ENCODE peak calls at places on chromosomes 16 and 17, in six cellular contexts. One of them, this sample, is unnamed.

GRCh38 chr17:66675991-66676371 is 158.9 kb upstream of the CACNG5 start:
- DNase-seq in H9: no peak
- DNase-seq in Peyer's patch: no peak
- DNase-seq in sigmoid colon: peak; percentile 67
- DNase-seq in SJSA1: no peak
- DNase-seq in mucosa of descending colon: no peak
- DNase-seq in this sample: no peak

GRCh38 chr17:67376509-67376891 is 581 bp upstream of the PITPNC1 start:
- DNase-seq in H9: no peak
- DNase-seq in SJSA1: no peak
- DNase-seq in Peyer's patch: peak; percentile 54
- DNase-seq in sigmoid colon: peak; percentile 68
- DNase-seq in mucosa of descending colon: no peak
- DNase-seq in this sample: no peak

GRCh38 chr17:30278032-30278431 is 13.7 kb downstream of the BLMH start:
- DNase-seq in Peyer's patch: no peak
- DNase-seq in mucosa of descending colon: no peak
- DNase-seq in sigmoid colon: no peak
- DNase-seq in H9: no peak
- DNase-seq in SJSA1: no peak
- DNase-seq in this sample: no peak

GRCh38 chr17:10130263-10130662 is 68.1 kb downstream of the GAS7 start:
- DNase-seq in sigmoid colon: no peak
- DNase-seq in Peyer's patch: no peak
- DNase-seq in SJSA1: no peak
- DNase-seq in H9: no peak
- DNase-seq in mucosa of descending colon: no peak
- DNase-seq in this sample: no peak

GRCh38 chr17:6098466-6099180 is 28.4 kb downstream of the WSCD1 start:
- DNase-seq in mucosa of descending colon: peak; percentile 21
- DNase-seq in SJSA1: no peak
- DNase-seq in H9: peak; percentile 63
- DNase-seq in Peyer's patch: no peak
- DNase-seq in sigmoid colon: peak; percentile 60
- DNase-seq in this sample: no peak

GRCh38 chr17:77846531-77847085 is 111.9 kb upstream of the TNRC6C start:
- DNase-seq in SJSA1: no peak
- DNase-seq in sigmoid colon: no peak
- DNase-seq in mucosa of descending colon: peak; percentile 26
- DNase-seq in H9: no peak
- DNase-seq in Peyer's patch: no peak
- DNase-seq in this sample: peak; percentile 46

GRCh38 chr16:47043970-47044684 is 70.7 kb upstream of the DNAJA2 start:
- DNase-seq in Peyer's patch: no peak
- DNase-seq in mucosa of descending colon: no peak
- DNase-seq in H9: no peak
- DNase-seq in sigmoid colon: no peak
- DNase-seq in SJSA1: no peak
- DNase-seq in this sample: no peak

GRCh38 chr16:87201052-87201451 is 116.1 kb downstream of the C16orf95 start:
- DNase-seq in SJSA1: peak; percentile 94
- DNase-seq in Peyer's patch: no peak
- DNase-seq in mucosa of descending colon: no peak
- DNase-seq in H9: no peak
- DNase-seq in sigmoid colon: peak; percentile 89
- DNase-seq in this sample: peak; percentile 83

GRCh38 chr16:12094537-12095265 is 118.2 kb downstream of the SNX29 start:
- DNase-seq in H9: no peak
- DNase-seq in Peyer's patch: peak; percentile 31
- DNase-seq in SJSA1: no peak
- DNase-seq in sigmoid colon: no peak
- DNase-seq in mucosa of descending colon: no peak
- DNase-seq in this sample: no peak

GRCh38 chr17:4232168-4232813 is 31.5 kb downstream of the ANKFY1 start:
- DNase-seq in SJSA1: no peak
- DNase-seq in H9: no peak
- DNase-seq in Peyer's patch: no peak
- DNase-seq in sigmoid colon: no peak
- DNase-seq in mucosa of descending colon: no peak
- DNase-seq in this sample: no peak

GRCh38 chr17:55762086-55762858 is 11.4 kb downstream of the PCTP start:
- DNase-seq in sigmoid colon: no peak
- DNase-seq in H9: no peak
- DNase-seq in mucosa of descending colon: no peak
- DNase-seq in SJSA1: no peak
- DNase-seq in Peyer's patch: no peak
- DNase-seq in this sample: no peak

GRCh38 chr16:83689385-83689831 is 118.4 kb upstream of the HSBP1 start:
- DNase-seq in Peyer's patch: no peak
- DNase-seq in H9: no peak
- DNase-seq in sigmoid colon: no peak
- DNase-seq in SJSA1: no peak
- DNase-seq in mucosa of descending colon: no peak
- DNase-seq in this sample: no peak

GRCh38 chr16:50296807-50297206 is 30.5 kb downstream of the ADCY7 start:
- DNase-seq in sigmoid colon: peak; percentile 32
- DNase-seq in SJSA1: no peak
- DNase-seq in H9: no peak
- DNase-seq in mucosa of descending colon: peak; percentile 13
- DNase-seq in Peyer's patch: no peak
- DNase-seq in this sample: no peak

GRCh38 chr16:53989597-53989996 is 285.6 kb downstream of the FTO start:
- DNase-seq in sigmoid colon: no peak
- DNase-seq in SJSA1: no peak
- DNase-seq in H9: no peak
- DNase-seq in Peyer's patch: no peak
- DNase-seq in mucosa of descending colon: no peak
- DNase-seq in this sample: no peak
- H3K4me1 ChIP-seq in sigmoid colon: peaks cover 13% of the 10 kb centered on the region
- H3K4me1 ChIP-seq in SJSA1: peaks cover 23% of the 10 kb centered on the region
- H3K4me1 ChIP-seq in H9: peaks cover 2% of the 10 kb centered on the region
- H3K4me1 ChIP-seq in Peyer's patch: no peaks in the 10 kb centered on the region
- H3K4me1 ChIP-seq in mucosa of descending colon: peaks cover 4% of the 10 kb centered on the region
- H3K4me1 ChIP-seq in this sample: peaks cover 2% of the 10 kb centered on the region

GRCh38 chr16:67917140-67917851 is 14.4 kb downstream of the CTRL start:
- DNase-seq in SJSA1: no peak
- DNase-seq in Peyer's patch: no peak
- DNase-seq in mucosa of descending colon: no peak
- DNase-seq in sigmoid colon: no peak
- DNase-seq in H9: no peak
- DNase-seq in this sample: peak; percentile 90
- H3K4me1 ChIP-seq in SJSA1: peaks cover 13% of the 10 kb centered on the region
- H3K4me1 ChIP-seq in Peyer's patch: no peaks in the 10 kb centered on the region
- H3K4me1 ChIP-seq in mucosa of descending colon: no peaks in the 10 kb centered on the region
- H3K4me1 ChIP-seq in sigmoid colon: peaks cover 43% of the 10 kb centered on the region
- H3K4me1 ChIP-seq in H9: peaks cover 7% of the 10 kb centered on the region
- H3K4me1 ChIP-seq in this sample: peaks cover 9% of the 10 kb centered on the region

DNA sequence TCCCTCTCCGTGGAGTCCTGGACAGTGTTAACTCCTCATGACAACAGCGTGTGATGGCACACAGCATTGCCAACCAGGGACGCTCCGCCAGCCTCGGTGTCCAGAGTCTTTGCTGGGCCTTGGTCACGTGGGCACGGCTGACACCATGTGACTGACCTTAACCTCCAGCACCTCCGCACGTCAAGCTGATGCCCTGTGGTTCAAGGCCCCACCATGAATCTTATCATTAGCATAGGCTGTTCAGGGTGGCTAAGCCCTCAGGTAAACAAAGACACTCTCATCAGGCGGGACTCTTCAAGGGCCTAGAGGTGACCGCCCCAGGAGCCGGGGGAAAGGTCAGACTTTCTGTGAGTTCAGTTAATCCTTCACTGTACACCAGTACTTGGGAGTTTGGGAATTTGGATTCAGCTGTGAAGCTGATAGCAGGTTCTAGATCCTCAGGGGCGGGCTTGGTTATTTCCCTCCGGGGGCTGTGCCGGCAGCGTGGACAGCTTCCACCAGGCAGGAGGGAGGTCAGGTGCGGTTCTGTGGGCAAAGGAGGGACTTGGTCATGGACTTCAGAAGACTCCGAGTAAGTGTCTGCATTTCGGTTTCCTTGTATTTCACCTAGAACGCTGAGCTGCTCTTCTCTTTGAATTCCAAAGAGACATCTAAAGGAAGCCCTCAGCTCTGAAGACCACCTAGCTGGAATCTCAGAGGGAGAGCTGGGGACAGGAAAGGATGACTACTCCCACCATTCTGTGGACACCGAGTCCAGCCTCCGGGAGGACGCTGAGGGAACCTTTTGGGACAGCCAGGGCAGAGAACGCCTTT is 195.5 kb upstream of the CIBAR2 start:
- DNase-seq in sigmoid colon: no peak
- DNase-seq in Peyer's patch: no peak
- DNase-seq in SJSA1: no peak
- DNase-seq in H9: no peak
- DNase-seq in mucosa of descending colon: no peak
- DNase-seq in this sample: no peak
- H3K4me1 ChIP-seq in sigmoid colon: peaks cover 61% of the 10 kb centered on the region
- H3K4me1 ChIP-seq in Peyer's patch: peaks cover 42% of the 10 kb centered on the region
- H3K4me1 ChIP-seq in SJSA1: peaks cover 35% of the 10 kb centered on the region
- H3K4me1 ChIP-seq in H9: peaks cover 8% of the 10 kb centered on the region
- H3K4me1 ChIP-seq in mucosa of descending colon: peaks cover 21% of the 10 kb centered on the region
- H3K4me1 ChIP-seq in this sample: peaks cover 6% of the 10 kb centered on the region

DNA sequence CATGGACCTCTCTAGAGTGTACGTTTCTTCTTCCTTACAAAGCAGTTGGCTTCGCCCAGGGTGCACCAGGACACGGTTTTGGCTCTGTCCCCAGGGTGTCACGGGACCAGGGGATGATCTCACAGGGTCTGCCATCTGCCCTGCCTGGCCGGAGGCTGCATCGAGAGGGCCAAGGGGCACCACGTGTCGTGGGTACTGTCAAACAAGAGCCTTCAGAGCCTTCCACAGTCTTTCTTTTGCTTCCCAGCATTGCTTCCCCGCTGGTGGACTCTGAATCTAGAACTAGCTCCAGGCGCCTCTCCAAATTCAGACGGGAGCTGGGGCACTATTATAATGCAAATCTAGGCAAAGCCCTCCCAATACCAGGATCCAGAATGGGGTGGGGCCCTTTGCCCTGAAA is 47.9 kb downstream of the MAPT start:
- DNase-seq in sigmoid colon: peak; percentile 95
- DNase-seq in Peyer's patch: peak; percentile 51
- DNase-seq in SJSA1: no peak
- DNase-seq in H9: no peak
- DNase-seq in mucosa of descending colon: peak; percentile 40
- DNase-seq in this sample: peak; percentile 89
- H3K4me1 ChIP-seq in sigmoid colon: peaks cover 36% of the 10 kb centered on the region
- H3K4me1 ChIP-seq in Peyer's patch: no peaks in the 10 kb centered on the region
- H3K4me1 ChIP-seq in SJSA1: no peaks in the 10 kb centered on the region
- H3K4me1 ChIP-seq in H9: peaks cover 7% of the 10 kb centered on the region
- H3K4me1 ChIP-seq in mucosa of descending colon: no peaks in the 10 kb centered on the region
- H3K4me1 ChIP-seq in this sample: peaks cover 8% of the 10 kb centered on the region

DNA sequence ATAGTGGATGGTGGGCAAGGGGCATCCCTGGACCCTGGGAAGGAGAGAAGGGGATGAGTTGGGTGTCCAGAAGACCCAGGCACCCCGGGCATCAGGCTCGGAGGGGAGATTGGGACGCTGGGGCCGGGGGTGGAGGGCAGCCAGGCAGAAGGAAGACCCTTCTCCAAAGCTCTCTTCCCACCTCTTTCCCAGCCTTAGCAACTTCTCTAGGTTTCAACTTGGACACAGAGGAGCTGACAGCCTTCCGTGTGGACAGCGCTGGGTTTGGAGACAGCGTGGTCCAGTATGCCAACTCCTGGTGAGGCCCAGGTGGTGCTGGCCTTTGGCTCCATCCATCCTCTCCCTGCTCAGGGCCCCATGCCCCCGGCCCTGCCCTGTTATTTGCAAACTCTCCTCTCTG is 725 bp downstream of the ITGAX start:
- DNase-seq in sigmoid colon: no peak
- DNase-seq in SJSA1: no peak
- DNase-seq in Peyer's patch: peak; percentile 42
- DNase-seq in H9: no peak
- DNase-seq in mucosa of descending colon: no peak
- DNase-seq in this sample: no peak
- H3K4me1 ChIP-seq in sigmoid colon: no peaks in the 10 kb centered on the region
- H3K4me1 ChIP-seq in SJSA1: no peaks in the 10 kb centered on the region
- H3K4me1 ChIP-seq in Peyer's patch: no peaks in the 10 kb centered on the region
- H3K4me1 ChIP-seq in H9: no peaks in the 10 kb centered on the region
- H3K4me1 ChIP-seq in mucosa of descending colon: no peaks in the 10 kb centered on the region
- H3K4me1 ChIP-seq in this sample: no peaks in the 10 kb centered on the region

This sample was measured in right cardiac atrium.